ENCODE peak calls at places on chromosomes 11 and 22, in six cellular contexts. I is cardiac muscle cell; P is pancreas; M is upper lobe of right lung; B is OCI-LY7; C is CD8-positive, alpha-beta T cell. J is an unnamed sample. For H3K4me1, the result is how much of the 10 kb centered on the place peaks cover.

GRCh38 chr11:112637046-112637445 is 324.2 kb upstream of the NCAM1 start:
- DNase-seq in P (no peak), M (no peak), C (no peak), B (no peak), I (no peak), J (no peak)

GRCh38 chr11:72328366-72329224 is 84.6 kb upstream of the PHOX2A start:
- DNase-seq in B (no peak), I (no peak), C (no peak), P (no peak), M (no peak), J (peak)

GRCh38 chr11:108873305-108873704 is 208.4 kb downstream of the DDX10 start:
- DNase-seq in C (no peak), P (no peak), I (no peak), M (no peak), B (no peak), J (no peak)

GRCh38 chr11:47412152-47412746 is 3.9 kb downstream of the SLC39A13 start:
- DNase-seq in P (peak), M (peak), I (peak), B (peak), C (no peak), J (no peak)

GRCh38 chr11:117792241-117792640 is 4.8 kb downstream of the DSCAML1 start:
- DNase-seq in I (no peak), P (no peak), B (no peak), M (peak), C (no peak), J (no peak)

GRCh38 chr22:40890881-40891280 is 29.0 kb upstream of the DNAJB7 start:
- DNase-seq in B (no peak), C (no peak), I (no peak), P (no peak), M (no peak), J (no peak)

GRCh38 chr11:17601206-17602075 is 54.4 kb downstream of the OTOG start:
- DNase-seq in P (no peak), C (no peak), I (peak), B (no peak), M (no peak), J (no peak)

GRCh38 chr11:72687326-72687725 is 13.1 kb upstream of the PDE2A start:
- DNase-seq in I (no peak), P (no peak), B (no peak), M (no peak), C (no peak), J (no peak)

GRCh38 chr22:49240472-49240871 is 587.2 kb downstream of the BRD1 start:
- DNase-seq in M (no peak), B (no peak), C (no peak), I (no peak), P (no peak), J (no peak)

GRCh38 chr11:99268895-99269294 is 248.1 kb downstream of the CNTN5 start:
- DNase-seq in P (no peak), B (no peak), M (no peak), I (peak), C (no peak), J (no peak)

GRCh38 chr11:62666259-62666926 is 1.3 kb downstream of the CSKMT start:
- DNase-seq in C (no peak), B (peak), P (no peak), I (no peak), M (no peak), J (no peak)

GRCh38 chr11:62669420-62670161 is 1.9 kb upstream of the UQCC3 start:
- DNase-seq in I (no peak), B (no peak), C (no peak), P (peak), M (no peak), J (no peak)

GRCh38 chr11:62665075-62665629 is at the start of the genes C11orf98 and CSKMT:
- DNase-seq in I (peak), B (peak), M (peak), C (peak), P (peak), J (peak)

GRCh38 chr11:62665630-62666258 is 632 bp downstream of the CSKMT start:
- DNase-seq in M (peak), I (peak), C (peak), P (peak), B (peak), J (no peak)

DNA sequence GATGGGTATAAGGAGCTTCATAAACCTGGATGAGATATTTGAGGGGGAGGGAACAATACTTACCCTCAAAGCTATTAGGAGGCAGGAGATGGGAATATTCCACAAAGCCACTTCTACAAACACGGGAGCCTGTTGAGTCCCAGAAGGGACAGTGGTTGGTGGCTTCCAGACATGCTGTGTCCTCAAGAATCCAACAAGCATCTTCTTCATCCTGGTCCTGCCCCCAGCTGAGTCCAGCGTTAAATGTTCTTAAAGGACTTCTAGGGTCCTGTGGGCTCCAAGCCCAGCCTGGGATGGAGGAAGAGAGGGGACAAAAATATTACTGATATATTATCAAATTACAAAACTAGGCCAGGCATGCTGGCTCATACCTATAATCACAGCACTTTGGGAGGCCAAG is 2.3 kb downstream of the CSKMT start:
- DNase-seq in M (no peak), I (no peak), C (no peak), B (peak), P (no peak), J (no peak)
- H3K4me1 ChIP-seq in M (under half), I (under half), C (under half), B (half or more), P (under half), J (under half)

GRCh38 chr11:88288560-88288959 is 49.0 kb downstream of the CTSC start:
- DNase-seq in I (no peak), P (no peak), C (no peak), B (no peak), M (no peak), J (no peak)

GRCh38 chr11:88295028-88295427 is 42.5 kb downstream of the CTSC start:
- DNase-seq in C (no peak), B (no peak), P (no peak), M (no peak), I (no peak), J (no peak)

GRCh38 chr11:88297320-88298263 is 39.9 kb downstream of the CTSC start:
- DNase-seq in M (no peak), B (no peak), I (peak), C (no peak), P (no peak), J (no peak)

GRCh38 chr11:88293931-88294330 is 43.6 kb downstream of the CTSC start:
- DNase-seq in C (no peak), B (no peak), M (no peak), P (no peak), I (no peak), J (no peak)

DNA sequence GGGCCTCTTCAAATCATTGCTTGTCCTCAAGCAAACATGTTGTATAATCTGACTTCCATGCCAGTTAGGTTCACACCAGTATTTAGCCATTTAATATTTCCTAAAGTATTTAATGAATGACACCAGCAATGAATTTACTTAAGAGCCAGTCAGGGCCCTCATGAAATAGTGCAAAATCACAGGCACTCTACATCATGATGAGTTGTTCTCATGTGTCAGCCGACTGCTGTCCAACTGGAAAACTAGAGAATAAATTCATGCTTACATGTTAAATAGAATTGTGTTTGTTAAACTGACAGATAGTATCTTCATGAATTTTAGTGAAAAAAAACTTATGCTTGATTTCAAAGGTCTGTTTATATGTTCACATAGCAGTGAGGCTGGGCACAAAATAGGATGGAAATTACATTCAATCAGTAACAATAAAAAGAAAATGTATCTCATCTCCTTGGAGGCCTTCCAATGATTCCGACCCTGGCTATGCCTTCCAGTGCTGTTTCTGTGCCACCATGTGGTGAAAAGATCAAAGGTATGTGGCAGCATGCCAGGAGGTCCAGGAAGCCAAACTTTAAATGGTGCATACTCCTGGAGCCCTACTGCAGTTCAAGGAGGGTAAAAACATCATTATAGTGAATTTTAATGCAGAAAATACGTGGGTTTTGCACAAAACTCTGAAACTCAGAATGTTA is 45.2 kb downstream of the CTSC start:
- DNase-seq in B (no peak), I (peak), P (peak), M (no peak), C (no peak), J (peak)
- TF ChIP-seq CTCF in B (no peak), I (no peak), P (no peak), M (no peak), C (no peak), J (no peak)

GRCh38 chr22:17117890-17118289 is 3.3 kb downstream of the TMEM121B start:
- DNase-seq in I (no peak), C (no peak), B (peak), P (no peak), M (no peak), J (no peak)
- H3K4me1 ChIP-seq in I (under half), C (half or more), B (under half), P (under half), M (under half), J (under half)

GRCh38 chr11:39365809-39366436 is 2093.5 kb downstream of the LRRC4C start:
- DNase-seq in B (no peak), I (peak), M (no peak), P (no peak), C (no peak), J (no peak)
- TF ChIP-seq CTCF in B (no peak), I (no peak), M (no peak), P (no peak), C (no peak), J (no peak)